ENCODE peak calls at places on chromosomes 11 and 22, in five cellular contexts. Z, M, P, A and T are unnamed samples.

GRCh38 chr11:130725417-130726233 is 190.7 kb downstream of the SNX19 start:
- DNase-seq in A (no peak), Z (no peak), P (no peak), M (no peak), T (no peak)

GRCh38 chr22:40423882-40424640 is 53.7 kb downstream of the SGSM3 start:
- DNase-seq in A (no peak), M (no peak), P (no peak), Z (no peak), T (no peak)

GRCh38 chr22:10781571-10782403 is 4746.2 kb upstream of the OR11H1 start:
- DNase-seq in M (no peak), A (no peak), Z (no peak), P (no peak), T (no peak)

GRCh38 chr11:4697583-4697982 is at the start of gene OR51E2:
- DNase-seq in P (no peak), A (no peak), M (peak), Z (no peak), T (no peak)

GRCh38 chr11:20444537-20444936 is 57.0 kb downstream of the PRMT3 start:
- DNase-seq in P (no peak), A (no peak), Z (no peak), M (no peak), T (no peak)

GRCh38 chr11:95821640-95822039 is 31.3 kb downstream of the CEP57 start:
- DNase-seq in P (no peak), M (no peak), A (no peak), Z (no peak), T (no peak)

GRCh38 chr11:125180413-125181305 is 16.1 kb downstream of the PKNOX2 start:
- DNase-seq in M (no peak), A (no peak), Z (no peak), P (peak), T (no peak)

GRCh38 chr11:34837246-34837856 is 78.8 kb downstream of the APIP start:
- DNase-seq in A (no peak), M (no peak), Z (peak), P (no peak), T (no peak)

GRCh38 chr22:22700631-22701030 is 56.2 kb downstream of the GGTLC2 start:
- DNase-seq in Z (no peak), P (no peak), M (no peak), A (no peak), T (no peak)

GRCh38 chr11:14309425-14310192 is 49.4 kb downstream of the RRAS2 start:
- DNase-seq in A (no peak), P (no peak), M (no peak), Z (no peak), T (no peak)

GRCh38 chr11:34565417-34566208 is 52.0 kb upstream of the ELF5 start:
- DNase-seq in A (no peak), M (no peak), Z (peak), P (peak), T (no peak)

GRCh38 chr22:36221799-36222751 is 17.3 kb downstream of the APOL2 start:
- DNase-seq in Z (peak), P (no peak), A (peak), M (peak), T (no peak)

GRCh38 chr11:11421509-11421908 is 68.5 kb upstream of the CSNK2A3 start:
- DNase-seq in M (no peak), Z (no peak), P (no peak), A (no peak), T (no peak)

GRCh38 chr22:27133951-27134664 is 476.7 kb downstream of the MIAT start:
- DNase-seq in Z (no peak), A (no peak), P (no peak), M (peak), T (no peak)

DNA sequence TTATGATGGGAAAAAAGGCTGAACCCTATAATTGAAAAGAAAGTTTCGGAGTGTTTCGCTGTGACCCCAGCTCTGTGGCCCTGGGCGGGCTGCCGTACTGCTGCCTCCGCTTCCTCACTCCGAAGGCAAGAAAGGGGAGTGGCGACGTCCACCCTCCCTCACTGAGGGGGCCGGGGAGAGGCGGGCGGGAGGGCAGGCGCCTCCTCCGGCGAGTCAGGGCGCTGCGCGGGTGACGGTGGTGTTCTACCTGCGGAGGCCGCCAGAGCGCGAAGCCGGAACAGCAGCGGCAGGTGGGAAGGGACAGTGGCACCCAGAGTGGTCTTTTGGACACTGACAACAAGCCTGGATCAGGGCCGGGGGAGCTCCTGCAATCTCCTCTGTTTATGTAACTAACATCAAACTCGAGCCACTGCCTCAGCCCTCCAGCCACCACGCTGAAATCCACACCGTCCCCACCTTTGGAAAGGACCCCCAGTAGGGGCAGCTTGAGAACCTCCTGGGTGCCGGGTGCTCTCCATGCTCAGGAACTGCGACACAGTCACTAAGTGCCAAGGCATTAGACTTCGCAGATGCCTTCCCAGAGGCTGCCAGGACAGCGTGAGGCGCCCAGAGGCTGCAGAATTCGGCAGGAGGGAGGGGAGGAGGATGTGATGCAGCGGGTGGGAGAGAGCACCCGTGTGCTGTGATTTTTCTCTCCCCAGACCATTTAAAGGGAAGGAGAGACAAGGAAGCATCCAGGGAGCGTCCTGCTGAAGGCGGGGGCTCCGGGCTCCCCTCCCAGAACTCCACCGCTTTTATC is 25.5 kb downstream of the BID start:
- DNase-seq in Z (peak), P (no peak), A (peak), M (no peak), T (no peak)
- TF ChIP-seq CTCF in Z (peak), P (no peak), A (peak), M (no peak), T (no peak)

DNA sequence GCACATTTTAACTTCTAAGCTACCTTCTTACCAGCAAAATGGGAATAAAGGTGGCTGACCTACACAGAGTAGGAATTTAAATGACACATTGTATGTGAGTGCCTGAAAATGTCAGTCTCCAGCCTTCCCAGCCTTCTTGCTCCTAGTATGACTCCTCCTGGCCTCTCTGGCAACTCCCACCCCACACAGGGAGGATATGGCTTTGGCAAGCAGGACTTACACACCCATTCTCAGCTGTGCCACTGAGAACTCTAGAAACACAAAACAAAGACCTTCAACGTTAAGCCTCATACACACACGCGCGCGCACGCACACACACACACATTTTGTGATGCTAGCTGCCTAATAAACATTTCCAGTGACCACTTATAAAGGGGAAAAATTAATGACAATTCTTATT is 65.8 kb downstream of the PACSIN2 start:
- DNase-seq in P (no peak), Z (no peak), A (no peak), M (no peak), T (no peak)
- TF ChIP-seq CTCF in P (no peak), Z (no peak), A (no peak), M (no peak), T (no peak)

DNA sequence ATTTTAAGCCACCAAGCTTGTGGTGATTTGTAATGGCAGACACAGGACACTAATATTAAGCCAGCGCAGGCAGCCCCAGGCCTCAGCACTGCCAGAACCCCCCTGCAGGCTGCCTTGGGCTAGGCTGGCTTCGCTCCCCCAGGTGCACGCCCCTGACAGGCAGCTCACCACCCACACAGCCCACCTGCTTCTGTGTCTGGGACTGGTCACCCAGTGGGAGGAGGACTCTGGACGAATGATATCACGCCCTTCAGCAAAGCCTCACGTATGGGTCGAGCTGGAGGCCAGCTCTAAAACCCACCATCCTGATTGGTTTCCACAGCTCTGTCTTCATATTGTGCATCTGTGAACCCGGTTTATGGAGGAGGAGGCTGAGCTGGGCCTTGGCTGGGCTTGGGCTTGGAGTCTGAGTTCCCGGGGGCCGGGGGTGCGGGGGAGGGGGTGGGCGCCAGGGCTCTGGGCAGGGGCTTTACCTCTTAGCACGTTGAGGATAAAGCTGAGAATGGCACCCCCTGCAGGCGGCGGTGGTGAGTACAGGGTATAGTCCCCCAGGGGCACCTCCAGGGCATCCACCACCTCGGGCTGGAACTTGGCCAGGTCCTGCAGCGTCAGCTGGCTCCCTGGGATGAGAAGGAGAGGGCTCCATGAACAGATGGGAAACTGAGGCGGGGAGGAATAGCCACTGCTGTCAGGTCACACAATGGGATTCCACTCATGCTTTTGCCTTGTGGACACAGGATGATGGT is 13.8 kb downstream of the GGT5 start:
- DNase-seq in M (peak), P (no peak), A (peak), Z (peak), T (peak)
- TF ChIP-seq CTCF in M (peak), P (peak), A (peak), Z (peak), T (peak)

DNA sequence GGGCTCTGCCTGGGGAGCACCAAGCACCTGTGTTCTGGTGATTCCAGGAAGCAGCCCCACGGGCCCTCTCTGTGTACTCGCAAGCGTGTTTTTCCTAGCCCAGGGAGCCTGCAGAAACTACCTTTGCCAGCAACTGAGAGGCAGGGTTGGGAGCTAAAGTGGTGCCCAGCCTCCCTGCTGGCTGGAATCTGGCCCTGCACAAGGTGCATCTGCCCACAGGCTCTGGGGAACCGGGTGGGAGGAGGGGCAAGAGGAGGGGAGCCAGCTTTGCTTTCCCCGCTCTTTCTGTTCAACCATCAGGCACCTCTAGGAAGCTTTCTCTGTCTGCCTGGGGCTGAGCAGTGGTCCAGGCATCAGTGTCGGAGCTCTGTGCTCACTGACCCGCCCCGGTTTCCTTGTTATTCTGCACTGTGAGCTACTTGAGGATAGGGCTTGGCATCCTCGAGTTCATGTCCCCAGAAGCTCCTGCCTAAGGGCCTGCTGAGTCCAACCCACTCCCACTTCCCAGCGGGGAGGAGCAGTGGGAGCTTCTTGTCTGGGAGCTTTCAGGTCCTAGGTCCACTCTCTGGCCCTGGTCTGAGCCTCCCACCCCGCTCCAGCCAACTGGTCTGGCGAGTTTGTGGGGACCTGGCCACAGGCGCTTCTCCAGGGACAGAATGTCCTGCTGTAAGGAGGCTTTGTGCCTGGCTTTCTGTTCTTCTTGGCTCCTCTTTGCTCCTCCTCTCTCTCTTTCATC is 14.9 kb downstream of the DAGLA start:
- DNase-seq in A (no peak), Z (no peak), M (peak), P (no peak), T (no peak)
- TF ChIP-seq CTCF in A (peak), Z (no peak), M (no peak), P (peak), T (no peak)

GRCh38 chr11:133966924-133967598 is 10.3 kb upstream of the IGSF9B start:
- DNase-seq in P (no peak), M (peak), Z (peak), A (peak), T (no peak)
- TF ChIP-seq CTCF in P (peak), M (peak), Z (peak), A (peak), T (no peak)

DNA sequence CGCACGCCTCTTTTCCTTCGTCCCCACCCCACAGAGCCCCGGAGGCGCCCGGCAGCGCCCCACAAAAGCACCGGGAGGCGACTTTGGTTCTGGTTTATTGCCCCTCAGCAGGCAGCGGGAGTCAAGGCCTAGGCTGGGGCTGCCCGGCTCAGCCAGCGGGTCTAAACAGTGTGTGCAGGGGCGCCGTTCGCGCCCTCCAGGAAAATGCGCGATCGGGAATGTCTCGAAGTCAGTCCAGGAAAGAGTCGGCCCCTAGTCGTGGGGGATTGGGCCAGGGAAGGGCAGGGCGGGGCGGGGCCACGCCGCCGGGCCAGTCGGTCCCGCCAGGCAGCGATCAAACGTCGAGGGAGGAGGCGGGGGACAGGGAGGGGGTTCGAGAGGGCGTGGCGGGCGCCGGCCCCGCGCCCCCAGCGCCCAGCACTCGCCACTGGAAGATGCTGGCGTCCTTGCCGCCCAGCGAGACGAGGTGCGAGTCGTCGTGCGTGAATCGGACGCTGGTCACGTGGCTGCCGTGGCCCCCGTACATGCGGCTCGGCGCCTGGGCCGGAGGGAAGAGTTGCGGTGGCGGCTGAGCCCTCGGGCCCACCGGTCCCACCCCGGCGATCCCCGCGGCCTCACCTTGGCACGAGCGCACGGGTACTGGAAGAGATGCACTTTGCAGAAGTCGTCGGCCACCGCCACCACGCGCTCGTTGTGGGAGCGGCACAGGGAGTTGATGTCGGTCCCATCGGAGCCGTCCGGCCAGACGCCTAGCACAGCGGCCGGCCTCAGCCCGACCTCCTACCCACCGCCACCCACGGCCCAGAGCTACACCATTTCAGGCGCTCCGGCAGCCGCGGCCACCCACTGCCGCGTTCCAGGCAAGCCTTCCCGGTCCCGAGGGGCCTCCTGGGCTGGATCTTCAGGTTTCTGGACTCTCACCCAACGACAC is 741 bp upstream of the MTA2 start:
- DNase-seq in Z (peak), M (peak), A (peak), P (no peak), T (no peak)
- TF ChIP-seq CTCF in Z (no peak), M (peak), A (no peak), P (no peak), T (no peak)